ENCODE peak calls at places on chromosomes 1 and 21, in five cellular contexts. D is left ventricle myocardium superior, J is hepatocyte, Y is choroid plexus epithelial cell, C is iris pigment epithelial cell. K is an unnamed sample.

GRCh38 chr1:69404486-69404885 is 163.2 kb upstream of the LRRC7 start:
- DNase-seq in Y (peak; percentile 9), C (no peak), J (no peak), D (no peak), K (no peak)

GRCh38 chr21:45420061-45420521 is 15.1 kb downstream of the COL18A1 start:
- DNase-seq in C (no peak), J (peak; percentile 5), D (peak; percentile 81), Y (no peak), K (peak; percentile 46)

GRCh38 chr1:192067360-192067759 is 90.9 kb upstream of the RGS18 start:
- DNase-seq in J (no peak), D (no peak), C (peak; percentile 3), Y (peak; percentile 5), K (no peak)

GRCh38 chr1:44219301-44219626 is 6.0 kb downstream of the DMAP1 start:
- DNase-seq in D (no peak), J (no peak), Y (no peak), C (no peak), K (no peak)

GRCh38 chr1:219227731-219228419 is 54.2 kb downstream of the LYPLAL1 start:
- DNase-seq in C (peak; percentile 16), Y (peak; percentile 31), D (no peak), J (no peak), K (no peak)

GRCh38 chr21:18725653-18726052 is 322.1 kb upstream of the TMPRSS15 start:
- DNase-seq in D (no peak), J (no peak), C (no peak), Y (no peak), K (no peak)

GRCh38 chr1:203151362-203152157 is 24.0 kb downstream of the ADORA1 start:
- DNase-seq in Y (no peak), D (no peak), C (no peak), J (no peak), K (no peak)

GRCh38 chr1:64043328-64043727 is 160.1 kb upstream of the UBE2U start:
- DNase-seq in J (no peak), D (no peak), Y (peak; percentile 56), C (peak; percentile 60), K (no peak)

GRCh38 chr21:41678944-41679343 is 87.9 kb downstream of the RIPK4 start:
- DNase-seq in Y (peak; percentile 96), C (peak; percentile 98), D (peak; percentile 90), J (peak; percentile 98), K (peak; percentile 99)

GRCh38 chr1:246579818-246580217 is 13.6 kb downstream of the CNST start:
- DNase-seq in J (no peak), C (no peak), Y (no peak), D (no peak), K (no peak)

GRCh38 chr1:107689157-107689556 is 275.8 kb downstream of the VAV3 start:
- DNase-seq in D (no peak), Y (no peak), C (no peak), J (peak; percentile 61), K (peak; percentile 83)

GRCh38 chr1:38095337-38096030 is 48.9 kb upstream of the POU3F1 start:
- DNase-seq in C (no peak), Y (no peak), D (no peak), J (no peak), K (no peak)

GRCh38 chr1:91732291-91732953 is 153.5 kb downstream of the TGFBR3 start:
- DNase-seq in J (peak; percentile 84), Y (peak; percentile 82), C (peak; percentile 91), D (no peak), K (peak; percentile 71)

GRCh38 chr1:150268342-150268705 is 492 bp downstream of the APH1A start:
- DNase-seq in Y (peak; percentile 51), J (peak; percentile 77), D (no peak), C (peak; percentile 31), K (peak; percentile 18)

GRCh38 chr1:226308166-226308722 is 720 bp downstream of the LIN9 start:
- DNase-seq in C (no peak), Y (no peak), J (no peak), D (no peak), K (peak; percentile 9)

GRCh38 chr1:55195523-55196233 is 19.5 kb downstream of the USP24 start:
- DNase-seq in J (no peak), Y (peak; percentile 70), C (peak; percentile 70), D (no peak), K (no peak)

GRCh38 chr1:9249534-9250335 is 15.2 kb downstream of the H6PD start:
- DNase-seq in D (peak; percentile 80), J (peak; percentile 68), C (peak; percentile 59), Y (peak; percentile 76), K (peak; percentile 44)

GRCh38 chr1:231216515-231216914 is 24.5 kb upstream of the GNPAT start:
- DNase-seq in D (no peak), J (peak; percentile 64), Y (no peak), C (no peak), K (no peak)

GRCh38 chr1:111481387-111482221 is 7.8 kb downstream of the C1orf162 start:
- DNase-seq in D (peak; percentile 85), C (peak; percentile 68), Y (peak; percentile 71), J (peak; percentile 86), K (peak; percentile 62)

GRCh38 chr1:213249395-213249794 is 198.4 kb downstream of the RPS6KC1 start:
- DNase-seq in J (no peak), C (no peak), Y (no peak), D (no peak), K (no peak)

GRCh38 chr1:170194451-170194850 is 48.7 kb downstream of the NTMT2 start:
- DNase-seq in C (no peak), J (no peak), Y (no peak), D (no peak), K (no peak)

GRCh38 chr1:3072178-3072947 is 3.4 kb downstream of the PRDM16 start:
- DNase-seq in C (no peak), Y (no peak), D (peak; percentile 47), J (peak; percentile 27), K (no peak)